ENCODE peak calls at places on chromosomes 12 and 14, in four cellular contexts. One of them, this sample, is unnamed.

GRCh38 chr12:9851927-9852326 is 17.2 kb downstream of the CLEC2B start:
- DNase-seq in dorsolateral prefrontal cortex: no peak
- DNase-seq in IMR-90: no peak
- DNase-seq in adrenal gland: no peak
- DNase-seq in this sample: no peak

GRCh38 chr12:90174198-90174510 is 465.5 kb upstream of the ATP2B1 start:
- DNase-seq in dorsolateral prefrontal cortex: no peak
- DNase-seq in IMR-90: no peak
- DNase-seq in adrenal gland: no peak
- DNase-seq in this sample: peak

GRCh38 chr12:124379938-124380754 is 85.3 kb downstream of the RFLNA start:
- DNase-seq in adrenal gland: peak
- DNase-seq in dorsolateral prefrontal cortex: peak
- DNase-seq in IMR-90: peak
- DNase-seq in this sample: peak

GRCh38 chr14:82075566-82075965 is 541.9 kb upstream of the SEL1L start:
- DNase-seq in IMR-90: no peak
- DNase-seq in adrenal gland: peak
- DNase-seq in dorsolateral prefrontal cortex: no peak
- DNase-seq in this sample: peak

GRCh38 chr12:61915420-61915819 is 344.8 kb upstream of the USP15 start:
- DNase-seq in adrenal gland: no peak
- DNase-seq in IMR-90: no peak
- DNase-seq in dorsolateral prefrontal cortex: no peak
- DNase-seq in this sample: no peak

GRCh38 chr12:98594050-98594853 is 766 bp downstream of the SLC25A3 start:
- DNase-seq in IMR-90: no peak
- DNase-seq in adrenal gland: peak
- DNase-seq in dorsolateral prefrontal cortex: peak
- DNase-seq in this sample: no peak

GRCh38 chr12:16685107-16685506 is 79.1 kb upstream of the LMO3 start:
- DNase-seq in adrenal gland: no peak
- DNase-seq in IMR-90: peak
- DNase-seq in dorsolateral prefrontal cortex: no peak
- DNase-seq in this sample: no peak

GRCh38 chr12:112577473-112578334 is 159.0 kb downstream of the PTPN11 start:
- DNase-seq in dorsolateral prefrontal cortex: no peak
- DNase-seq in IMR-90: no peak
- DNase-seq in adrenal gland: no peak
- DNase-seq in this sample: no peak

GRCh38 chr12:9794484-9795063 is 32.7 kb upstream of the KLRF1 start:
- DNase-seq in adrenal gland: no peak
- DNase-seq in IMR-90: no peak
- DNase-seq in dorsolateral prefrontal cortex: no peak
- DNase-seq in this sample: no peak

GRCh38 chr12:34218193-34219045 is 196.1 kb downstream of the ALG10 start:
- DNase-seq in dorsolateral prefrontal cortex: peak
- DNase-seq in adrenal gland: peak
- DNase-seq in IMR-90: peak
- DNase-seq in this sample: peak

GRCh38 chr14:85529803-85530574 is at the start of gene FLRT2:
- DNase-seq in adrenal gland: peak
- DNase-seq in dorsolateral prefrontal cortex: peak
- DNase-seq in IMR-90: peak
- DNase-seq in this sample: peak

GRCh38 chr12:22334696-22335290 is at the start of gene ST8SIA1:
- DNase-seq in adrenal gland: peak
- DNase-seq in dorsolateral prefrontal cortex: peak
- DNase-seq in IMR-90: no peak
- DNase-seq in this sample: peak

GRCh38 chr12:121132601-121133481 is at the start of gene P2RX7:
- DNase-seq in IMR-90: peak
- DNase-seq in dorsolateral prefrontal cortex: peak
- DNase-seq in adrenal gland: peak
- DNase-seq in this sample: peak

GRCh38 chr12:66092559-66093269 is 37.8 kb downstream of the LLPH start:
- DNase-seq in adrenal gland: no peak
- DNase-seq in dorsolateral prefrontal cortex: no peak
- DNase-seq in IMR-90: peak
- DNase-seq in this sample: no peak

GRCh38 chr12:51281202-51281924 is 11.1 kb upstream of the SMAGP start:
- DNase-seq in dorsolateral prefrontal cortex: no peak
- DNase-seq in IMR-90: peak
- DNase-seq in adrenal gland: no peak
- DNase-seq in this sample: peak

DNA sequence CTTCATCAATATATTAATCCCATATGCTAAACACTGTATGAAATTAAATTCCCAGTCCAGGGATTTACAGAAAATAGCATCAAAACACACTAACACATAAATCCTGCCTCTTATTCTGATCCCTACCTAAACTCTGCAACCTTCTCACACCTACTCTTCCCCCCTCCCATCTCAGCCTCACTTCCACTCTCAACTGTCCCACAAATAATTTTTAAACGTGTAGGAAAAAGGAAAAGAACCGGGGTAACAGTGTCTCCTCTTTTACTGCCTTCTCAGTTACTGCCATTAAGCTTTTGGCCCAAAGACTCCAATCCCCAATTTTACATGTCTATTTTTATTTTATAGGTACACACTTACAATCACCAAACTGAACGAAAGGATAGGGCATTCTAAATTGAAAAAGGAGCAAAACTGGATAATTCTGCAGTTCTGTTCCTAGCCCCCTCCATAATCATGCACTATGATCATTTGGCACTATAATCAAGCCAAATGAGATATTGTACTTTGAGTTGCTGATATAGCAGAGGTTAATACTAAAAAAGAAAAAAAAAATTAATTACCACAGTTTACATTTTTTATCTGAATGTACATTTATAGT is 2.9 kb downstream of the DUSP16 start:
- DNase-seq in adrenal gland: no peak
- DNase-seq in IMR-90: no peak
- DNase-seq in dorsolateral prefrontal cortex: no peak
- DNase-seq in this sample: no peak
- H3K27ac ChIP-seq in adrenal gland: peak
- H3K27ac ChIP-seq in IMR-90: no peak
- H3K27ac ChIP-seq in dorsolateral prefrontal cortex: no peak
- H3K27ac ChIP-seq in this sample: no peak

GRCh38 chr12:53254816-53255545 is 13.1 kb upstream of the ESPL1 start:
- DNase-seq in IMR-90: no peak
- DNase-seq in dorsolateral prefrontal cortex: no peak
- DNase-seq in adrenal gland: no peak
- DNase-seq in this sample: no peak

GRCh38 chr12:53255993-53256392 is 12.1 kb upstream of the ESPL1 start:
- DNase-seq in IMR-90: no peak
- DNase-seq in adrenal gland: no peak
- DNase-seq in dorsolateral prefrontal cortex: no peak
- DNase-seq in this sample: no peak

GRCh38 chr12:53253298-53253697 is 14.8 kb upstream of the ESPL1 start:
- DNase-seq in dorsolateral prefrontal cortex: no peak
- DNase-seq in IMR-90: no peak
- DNase-seq in adrenal gland: no peak
- DNase-seq in this sample: no peak

GRCh38 chr12:53252349-53252916 is 15.7 kb upstream of the ESPL1 start:
- DNase-seq in adrenal gland: no peak
- DNase-seq in dorsolateral prefrontal cortex: no peak
- DNase-seq in IMR-90: no peak
- DNase-seq in this sample: peak

GRCh38 chr12:53251477-53252348 is 16.4 kb upstream of the ESPL1 start:
- DNase-seq in adrenal gland: peak
- DNase-seq in dorsolateral prefrontal cortex: peak
- DNase-seq in IMR-90: peak
- DNase-seq in this sample: peak
- TF ChIP-seq CTCF in adrenal gland: no peak
- TF ChIP-seq CTCF in dorsolateral prefrontal cortex: peak
- TF ChIP-seq CTCF in IMR-90: peak
- TF ChIP-seq CTCF in this sample: no peak

DNA sequence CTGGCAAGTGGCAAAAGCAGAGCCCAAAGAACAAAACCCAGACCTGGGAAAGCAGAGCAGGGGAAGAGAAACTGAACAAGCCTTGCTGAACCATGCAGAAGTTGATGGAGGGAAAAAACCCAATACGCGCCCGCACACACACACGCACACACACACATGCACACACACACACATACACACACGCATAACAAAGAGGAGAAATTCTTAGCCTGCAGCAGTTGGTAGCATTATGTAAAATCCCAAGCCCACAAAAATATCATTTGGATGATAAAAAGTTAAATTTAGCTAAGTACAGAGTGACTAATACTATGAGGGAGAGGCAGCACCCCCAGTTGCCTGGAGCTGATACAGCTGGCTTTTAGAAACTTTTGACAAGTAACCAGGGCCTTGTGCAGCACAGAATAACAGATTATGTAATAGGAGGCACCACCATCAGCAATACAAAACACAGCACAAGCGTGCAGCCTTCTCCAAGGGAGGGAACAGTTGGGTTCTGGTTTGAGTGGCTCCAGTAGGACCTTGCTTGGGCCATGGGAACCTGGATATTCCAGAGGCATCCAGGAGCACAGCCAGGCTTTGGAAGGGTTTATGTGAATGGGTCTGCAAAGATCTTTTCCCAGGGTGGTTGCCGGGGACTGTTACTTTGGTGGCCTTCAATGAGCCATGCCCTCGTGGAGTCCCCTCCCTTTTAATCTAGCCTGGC is 35.3 kb downstream of the PITPNM2 start:
- DNase-seq in adrenal gland: peak
- DNase-seq in dorsolateral prefrontal cortex: peak
- DNase-seq in IMR-90: peak
- DNase-seq in this sample: peak
- H3K27ac ChIP-seq in adrenal gland: peak
- H3K27ac ChIP-seq in dorsolateral prefrontal cortex: peak
- H3K27ac ChIP-seq in IMR-90: no peak
- H3K27ac ChIP-seq in this sample: peak

GRCh38 chr12:55797068-55797467 is 20.5 kb downstream of the SARNP start:
- DNase-seq in IMR-90: peak
- DNase-seq in adrenal gland: no peak
- DNase-seq in dorsolateral prefrontal cortex: peak
- DNase-seq in this sample: no peak
- TF ChIP-seq CTCF in IMR-90: peak
- TF ChIP-seq CTCF in adrenal gland: peak
- TF ChIP-seq CTCF in dorsolateral prefrontal cortex: peak
- TF ChIP-seq CTCF in this sample: no peak

This sample was measured in RWPE1.